ENCODE peak calls at places on chromosomes 4 and X, in four cellular contexts. B, I, X and M are unnamed samples.

GRCh38 chr4:67292045-67292444 is 253.3 kb downstream of the CENPC start:
- DNase-seq in B (no peak), I (no peak), X (no peak), M (no peak)

GRCh38 chr4:40963912-40964478 is 214.2 kb downstream of the NSUN7 start:
- DNase-seq in B (no peak), I (peak), X (no peak), M (no peak)

GRCh38 chrX:133297284-133297683 is 79.1 kb upstream of the TFDP3 start:
- DNase-seq in B (no peak), I (peak), X (no peak), M (peak)

GRCh38 chr4:20984011-20984836 is 284.0 kb downstream of the PACRGL start:
- DNase-seq in B (no peak), I (no peak), X (no peak), M (no peak)

GRCh38 chr4:147942729-147943128 is 210.8 kb downstream of the ARHGAP10 start:
- DNase-seq in B (no peak), I (no peak), X (no peak), M (no peak)

GRCh38 chrX:37926700-37927099 is 79.3 kb upstream of the DYNLT3 start:
- DNase-seq in B (no peak), I (no peak), X (peak), M (no peak)

GRCh38 chr4:73193659-73194058 is 64.9 kb downstream of the ANKRD17 start:
- DNase-seq in B (no peak), I (no peak), X (no peak), M (no peak)

GRCh38 chrX:153768311-153769157 is 4.5 kb downstream of the PLXNB3 start:
- DNase-seq in B (no peak), I (no peak), X (no peak), M (no peak)

GRCh38 chrX:78455901-78456300 is 128.5 kb upstream of the CYSLTR1 start:
- DNase-seq in B (no peak), I (peak), X (no peak), M (peak)

GRCh38 chr4:16253127-16253960 is 27.1 kb upstream of the TAPT1 start:
- DNase-seq in B (no peak), I (peak), X (no peak), M (peak)

GRCh38 chr4:17646693-17647092 is 32.3 kb downstream of the MED28 start:
- DNase-seq in B (no peak), I (no peak), X (no peak), M (no peak)

GRCh38 chr4:133096972-133097371 is 52.1 kb upstream of the PCDH10 start:
- DNase-seq in B (no peak), I (no peak), X (no peak), M (no peak)

GRCh38 chrX:100494974-100495373 is 84.9 kb upstream of the PCDH19 start:
- DNase-seq in B (no peak), I (peak), X (no peak), M (no peak)

GRCh38 chr4:138488527-138488926 is 246.4 kb upstream of the SLC7A11 start:
- DNase-seq in B (no peak), I (no peak), X (no peak), M (no peak)

GRCh38 chr4:147596976-147597375 is 20.2 kb upstream of the TMEM184C start:
- DNase-seq in B (no peak), I (peak), X (no peak), M (peak)